ENCODE peak calls at places on chromosomes 3 and 15, in eight cellular contexts. A is mesenchymal stem cell; W is RPMI7951; S is activated effector memory CD4-positive, alpha-beta T cell treated with anti-CD3 and anti-CD28 coated beads, Interleukin-2, amount 50 U/mL, for 16 hours; K is occipital lobe; Z is naive thymus-derived CD8-positive, alpha-beta T cell; Q is left lung; H is kidney tubule cell. J is an unnamed sample.

GRCh38 chr3:64278631-64279030 is 53.4 kb upstream of the PRICKLE2 start:
- DNase-seq in A (no peak), W (peak; percentile 60), S (no peak), K (no peak), Z (no peak), Q (no peak), H (peak; percentile 77), J (no peak)

GRCh38 chr15:44659041-44659440 is 4.4 kb downstream of the SPG11 start:
- DNase-seq in A (no peak), W (no peak), S (no peak), K (no peak), Z (no peak), Q (no peak), H (no peak), J (no peak)

GRCh38 chr3:27971600-27971999 is 249.5 kb upstream of the EOMES start:
- DNase-seq in A (no peak), W (no peak), S (no peak), K (no peak), Z (no peak), Q (no peak), H (no peak), J (no peak)

GRCh38 chr3:32276279-32276841 is 37.9 kb downstream of the CMTM8 start:
- DNase-seq in A (peak; percentile 30), W (no peak), S (no peak), K (no peak), Z (no peak), Q (no peak), H (no peak), J (no peak)

GRCh38 chr3:108477511-108478147 is 32.8 kb downstream of the MYH15 start:
- DNase-seq in A (peak; percentile 66), W (peak; percentile 76), S (peak; percentile 83), K (peak; percentile 21), Z (peak; percentile 56), Q (no peak), H (peak; percentile 73), J (peak; percentile 47)

GRCh38 chr3:14424711-14425573 is 22.5 kb downstream of the SLC6A6 start:
- DNase-seq in A (peak; percentile 67), W (peak; percentile 86), S (peak; percentile 74), K (no peak), Z (peak; percentile 26), Q (no peak), H (no peak), J (no peak)

GRCh38 chr15:91156175-91156726 is 56.2 kb downstream of the SV2B start:
- DNase-seq in A (no peak), W (no peak), S (no peak), K (no peak), Z (no peak), Q (no peak), H (no peak), J (no peak)

GRCh38 chr3:15272431-15273196 is 59.8 kb downstream of the SH3BP5 start:
- DNase-seq in A (no peak), W (no peak), S (peak; percentile 66), K (no peak), Z (no peak), Q (no peak), H (no peak), J (no peak)

GRCh38 chr3:69558912-69559311 is 173.0 kb upstream of the FRMD4B start:
- DNase-seq in A (no peak), W (no peak), S (no peak), K (no peak), Z (no peak), Q (no peak), H (no peak), J (no peak)

GRCh38 chr3:12897537-12898289 is 56.3 kb upstream of the RPL32 start:
- DNase-seq in A (no peak), W (no peak), S (no peak), K (no peak), Z (no peak), Q (peak; percentile 31), H (no peak), J (no peak)

GRCh38 chr3:160980740-160981139 is 124.4 kb downstream of the B3GALNT1 start:
- DNase-seq in A (no peak), W (no peak), S (no peak), K (no peak), Z (peak; percentile 49), Q (no peak), H (no peak), J (no peak)

J was measured in AG09319.